ENCODE peak calls at places on chromosomes 6 and 20, in seven cellular contexts. One of them, this sample, is unnamed.

GRCh38 chr6:24613361-24614047 is 32.5 kb downstream of the KIAA0319 start:
- DNase-seq in HFFc6: no peak
- DNase-seq in activated CD4-positive, CD25-positive, alpha-beta regulatory T cell: no peak
- DNase-seq in neural crest cell: no peak
- DNase-seq in SHP77: no peak
- DNase-seq in stimulated activated CD4-positive, alpha-beta T cell treated with anti-CD3 and anti-CD28 coated beads, Interleukin-15, amount 100 ng/mL, for 1 hour: no peak
- DNase-seq in GM13976: no peak
- DNase-seq in this sample: no peak

GRCh38 chr6:135535989-135536414 is 38.5 kb upstream of the AHI1 start:
- DNase-seq in HFFc6: peak; percentile 87
- DNase-seq in activated CD4-positive, CD25-positive, alpha-beta regulatory T cell: no peak
- DNase-seq in neural crest cell: peak; percentile 12
- DNase-seq in SHP77: peak; percentile 59
- DNase-seq in stimulated activated CD4-positive, alpha-beta T cell treated with anti-CD3 and anti-CD28 coated beads, Interleukin-15, amount 100 ng/mL, for 1 hour: no peak
- DNase-seq in GM13976: peak; percentile 24
- DNase-seq in this sample: peak; percentile 58

GRCh38 chr6:16229710-16230109 is 8.7 kb upstream of the GMPR start:
- DNase-seq in HFFc6: no peak
- DNase-seq in activated CD4-positive, CD25-positive, alpha-beta regulatory T cell: no peak
- DNase-seq in neural crest cell: no peak
- DNase-seq in SHP77: no peak
- DNase-seq in stimulated activated CD4-positive, alpha-beta T cell treated with anti-CD3 and anti-CD28 coated beads, Interleukin-15, amount 100 ng/mL, for 1 hour: no peak
- DNase-seq in GM13976: no peak
- DNase-seq in this sample: no peak

GRCh38 chr6:35164868-35165267 is 23.7 kb upstream of the TCP11 start:
- DNase-seq in HFFc6: no peak
- DNase-seq in activated CD4-positive, CD25-positive, alpha-beta regulatory T cell: no peak
- DNase-seq in neural crest cell: no peak
- DNase-seq in SHP77: no peak
- DNase-seq in stimulated activated CD4-positive, alpha-beta T cell treated with anti-CD3 and anti-CD28 coated beads, Interleukin-15, amount 100 ng/mL, for 1 hour: no peak
- DNase-seq in GM13976: no peak
- DNase-seq in this sample: no peak

GRCh38 chr20:59388402-59388801 is 88.0 kb downstream of the EDN3 start:
- DNase-seq in HFFc6: no peak
- DNase-seq in activated CD4-positive, CD25-positive, alpha-beta regulatory T cell: no peak
- DNase-seq in neural crest cell: no peak
- DNase-seq in SHP77: no peak
- DNase-seq in stimulated activated CD4-positive, alpha-beta T cell treated with anti-CD3 and anti-CD28 coated beads, Interleukin-15, amount 100 ng/mL, for 1 hour: no peak
- DNase-seq in GM13976: no peak
- DNase-seq in this sample: no peak

GRCh38 chr6:121912905-121913304 is 477.5 kb downstream of the GJA1 start:
- DNase-seq in HFFc6: no peak
- DNase-seq in activated CD4-positive, CD25-positive, alpha-beta regulatory T cell: no peak
- DNase-seq in neural crest cell: no peak
- DNase-seq in SHP77: no peak
- DNase-seq in stimulated activated CD4-positive, alpha-beta T cell treated with anti-CD3 and anti-CD28 coated beads, Interleukin-15, amount 100 ng/mL, for 1 hour: no peak
- DNase-seq in GM13976: no peak
- DNase-seq in this sample: no peak

GRCh38 chr20:47857994-47858557 is 72.8 kb upstream of the SULF2 start:
- DNase-seq in HFFc6: no peak
- DNase-seq in activated CD4-positive, CD25-positive, alpha-beta regulatory T cell: no peak
- DNase-seq in neural crest cell: no peak
- DNase-seq in SHP77: no peak
- DNase-seq in stimulated activated CD4-positive, alpha-beta T cell treated with anti-CD3 and anti-CD28 coated beads, Interleukin-15, amount 100 ng/mL, for 1 hour: no peak
- DNase-seq in GM13976: no peak
- DNase-seq in this sample: no peak

GRCh38 chr20:46710149-46710913 is 882 bp downstream of the SLC2A10 start:
- DNase-seq in HFFc6: no peak
- DNase-seq in activated CD4-positive, CD25-positive, alpha-beta regulatory T cell: no peak
- DNase-seq in neural crest cell: no peak
- DNase-seq in SHP77: no peak
- DNase-seq in stimulated activated CD4-positive, alpha-beta T cell treated with anti-CD3 and anti-CD28 coated beads, Interleukin-15, amount 100 ng/mL, for 1 hour: no peak
- DNase-seq in GM13976: no peak
- DNase-seq in this sample: no peak

GRCh38 chr6:137707590-137708360 is 159.3 kb upstream of the TNFAIP3 start:
- DNase-seq in HFFc6: peak; percentile 75
- DNase-seq in activated CD4-positive, CD25-positive, alpha-beta regulatory T cell: peak; percentile 37
- DNase-seq in neural crest cell: peak; percentile 14
- DNase-seq in SHP77: peak; percentile 75
- DNase-seq in stimulated activated CD4-positive, alpha-beta T cell treated with anti-CD3 and anti-CD28 coated beads, Interleukin-15, amount 100 ng/mL, for 1 hour: peak; percentile 27
- DNase-seq in GM13976: peak; percentile 59
- DNase-seq in this sample: no peak

GRCh38 chr6:55388161-55388560 is 60.9 kb downstream of the GFRAL start:
- DNase-seq in HFFc6: no peak
- DNase-seq in activated CD4-positive, CD25-positive, alpha-beta regulatory T cell: no peak
- DNase-seq in neural crest cell: no peak
- DNase-seq in SHP77: no peak
- DNase-seq in stimulated activated CD4-positive, alpha-beta T cell treated with anti-CD3 and anti-CD28 coated beads, Interleukin-15, amount 100 ng/mL, for 1 hour: no peak
- DNase-seq in GM13976: no peak
- DNase-seq in this sample: no peak

GRCh38 chr20:60062431-60063336 is 104.5 kb downstream of the CDH26 start:
- DNase-seq in HFFc6: peak; percentile 91
- DNase-seq in activated CD4-positive, CD25-positive, alpha-beta regulatory T cell: no peak
- DNase-seq in neural crest cell: no peak
- DNase-seq in SHP77: peak; percentile 40
- DNase-seq in stimulated activated CD4-positive, alpha-beta T cell treated with anti-CD3 and anti-CD28 coated beads, Interleukin-15, amount 100 ng/mL, for 1 hour: no peak
- DNase-seq in GM13976: no peak
- DNase-seq in this sample: peak; percentile 91

GRCh38 chr20:23251779-23252178 is 98.8 kb upstream of the NXT1 start:
- DNase-seq in HFFc6: no peak
- DNase-seq in activated CD4-positive, CD25-positive, alpha-beta regulatory T cell: no peak
- DNase-seq in neural crest cell: no peak
- DNase-seq in SHP77: no peak
- DNase-seq in stimulated activated CD4-positive, alpha-beta T cell treated with anti-CD3 and anti-CD28 coated beads, Interleukin-15, amount 100 ng/mL, for 1 hour: no peak
- DNase-seq in GM13976: no peak
- DNase-seq in this sample: no peak

GRCh38 chr6:73521351-73522254 is 771 bp upstream of the EEF1A1 start:
- DNase-seq in HFFc6: peak; percentile 69
- DNase-seq in activated CD4-positive, CD25-positive, alpha-beta regulatory T cell: peak; percentile 67
- DNase-seq in neural crest cell: peak; percentile 75
- DNase-seq in SHP77: peak; percentile 82
- DNase-seq in stimulated activated CD4-positive, alpha-beta T cell treated with anti-CD3 and anti-CD28 coated beads, Interleukin-15, amount 100 ng/mL, for 1 hour: peak; percentile 64
- DNase-seq in GM13976: peak; percentile 24
- DNase-seq in this sample: peak; percentile 64